ENCODE peak calls at places on chromosomes 5 and 9, in seven cellular contexts. A is ovary, X is sigmoid colon, H is esophagus squamous epithelium, D is adrenal gland, N is Peyer's patch, E is HCT116. G is an unnamed sample.

GRCh38 chr5:38445374-38446028 is 110.9 kb downstream of the LIFR start:
- DNase-seq in A (no peak), X (no peak), H (no peak), D (no peak), N (no peak), E (no peak), G (peak)

GRCh38 chr9:135889564-135890189 is 17.7 kb downstream of the CAMSAP1 start:
- DNase-seq in A (no peak), X (no peak), H (no peak), D (no peak), N (no peak), E (no peak), G (peak)

GRCh38 chr9:1073497-1073896 is 23.3 kb downstream of the DMRT2 start:
- DNase-seq in A (no peak), X (no peak), H (no peak), D (no peak), N (no peak), E (no peak), G (no peak)

GRCh38 chr5:96538831-96539250 is 105.8 kb upstream of the PCSK1 start:
- DNase-seq in A (no peak), X (no peak), H (no peak), D (no peak), N (no peak), E (no peak), G (no peak)

GRCh38 chr5:137587952-137588351 is 88.8 kb upstream of the SPOCK1 start:
- DNase-seq in A (no peak), X (no peak), H (no peak), D (no peak), N (no peak), E (no peak), G (no peak)

GRCh38 chr9:89865357-89865756 is 260.5 kb downstream of the GADD45G start:
- DNase-seq in A (no peak), X (peak), H (no peak), D (no peak), N (no peak), E (no peak), G (no peak)

GRCh38 chr5:77358566-77359205 is 133.4 kb downstream of the WDR41 start:
- DNase-seq in A (no peak), X (no peak), H (no peak), D (no peak), N (no peak), E (no peak), G (no peak)

GRCh38 chr9:74960548-74960947 is 7.8 kb upstream of the C9orf40 start:
- DNase-seq in A (no peak), X (no peak), H (no peak), D (no peak), N (no peak), E (no peak), G (peak)

GRCh38 chr9:108469654-108470053 is 386.1 kb downstream of the ACTL7B start:
- DNase-seq in A (no peak), X (no peak), H (no peak), D (no peak), N (no peak), E (no peak), G (no peak)

GRCh38 chr5:37111426-37112382 is 137.5 kb downstream of the CPLANE1 start:
- DNase-seq in A (no peak), X (no peak), H (no peak), D (no peak), N (no peak), E (no peak), G (no peak)

GRCh38 chr9:105219291-105219805 is 25.1 kb upstream of the SLC44A1 start:
- DNase-seq in A (no peak), X (no peak), H (no peak), D (no peak), N (no peak), E (no peak), G (no peak)

GRCh38 chr5:13957032-13957645 is 12.7 kb upstream of the DNAH5 start:
- DNase-seq in A (no peak), X (no peak), H (no peak), D (no peak), N (no peak), E (peak), G (no peak)

GRCh38 chr5:176831026-176831423 is 20.7 kb downstream of the UNC5A start:
- DNase-seq in A (no peak), X (no peak), H (no peak), D (no peak), N (no peak), E (no peak), G (no peak)

GRCh38 chr5:113271015-113271414 is 163.8 kb downstream of the TSSK1B start:
- DNase-seq in A (no peak), X (no peak), H (no peak), D (no peak), N (no peak), E (no peak), G (no peak)

GRCh38 chr9:109107402-109108240 is 12.1 kb downstream of the TMEM245 start:
- DNase-seq in A (peak), X (no peak), H (no peak), D (peak), N (no peak), E (peak), G (no peak)

GRCh38 chr9:101479337-101480045 is 43.9 kb upstream of the ALDOB start:
- DNase-seq in A (no peak), X (no peak), H (no peak), D (no peak), N (no peak), E (no peak), G (peak)

GRCh38 chr9:110971234-110971633 is 67.0 kb downstream of the LPAR1 start:
- DNase-seq in A (no peak), X (no peak), H (no peak), D (no peak), N (no peak), E (no peak), G (no peak)

GRCh38 chr5:89723907-89724306 is 685.6 kb downstream of the CETN3 start:
- DNase-seq in A (no peak), X (no peak), H (no peak), D (no peak), N (no peak), E (no peak), G (no peak)

GRCh38 chr5:123389794-123390193 is 33.4 kb downstream of the CEP120 start:
- DNase-seq in A (no peak), X (no peak), H (no peak), D (no peak), N (no peak), E (no peak), G (no peak)

GRCh38 chr9:71145179-71145578 is 23.8 kb upstream of the TRPM3 start:
- DNase-seq in A (no peak), X (no peak), H (no peak), D (peak), N (no peak), E (no peak), G (no peak)

GRCh38 chr5:150758534-150759333 is at the start of gene DCTN4:
- DNase-seq in A (peak), X (peak), H (peak), D (peak), N (peak), E (peak), G (peak)
- TF ChIP-seq POLR2A in A (peak), X (peak), H (peak), D (peak), N (peak), E (peak), G (peak)

GRCh38 chr9:128504485-128505413 is at the start of gene GLE1:
- DNase-seq in A (peak), X (peak), H (peak), D (peak), N (peak), E (peak), G (peak)
- TF ChIP-seq POLR2A in A (peak), X (peak), H (peak), D (peak), N (peak), E (peak), G (peak)

GRCh38 chr9:97980918-97981827 is 2.0 kb upstream of the ANP32B start:
- DNase-seq in A (no peak), X (peak), H (no peak), D (no peak), N (no peak), E (no peak), G (peak)
- TF ChIP-seq POLR2A in A (no peak), X (no peak), H (no peak), D (no peak), N (no peak), E (no peak), G (no peak)

GRCh38 chr5:106019271-106019670 is 1651.5 kb downstream of the EFNA5 start:
- DNase-seq in A (no peak), X (no peak), H (no peak), D (no peak), N (no peak), E (no peak), G (no peak)

GRCh38 chr5:106014262-106014661 is 1656.5 kb downstream of the EFNA5 start:
- DNase-seq in A (no peak), X (no peak), H (no peak), D (no peak), N (no peak), E (no peak), G (no peak)

GRCh38 chr5:106020889-106021288 is 1649.8 kb downstream of the EFNA5 start:
- DNase-seq in A (no peak), X (no peak), H (no peak), D (no peak), N (no peak), E (no peak), G (no peak)

DNA sequence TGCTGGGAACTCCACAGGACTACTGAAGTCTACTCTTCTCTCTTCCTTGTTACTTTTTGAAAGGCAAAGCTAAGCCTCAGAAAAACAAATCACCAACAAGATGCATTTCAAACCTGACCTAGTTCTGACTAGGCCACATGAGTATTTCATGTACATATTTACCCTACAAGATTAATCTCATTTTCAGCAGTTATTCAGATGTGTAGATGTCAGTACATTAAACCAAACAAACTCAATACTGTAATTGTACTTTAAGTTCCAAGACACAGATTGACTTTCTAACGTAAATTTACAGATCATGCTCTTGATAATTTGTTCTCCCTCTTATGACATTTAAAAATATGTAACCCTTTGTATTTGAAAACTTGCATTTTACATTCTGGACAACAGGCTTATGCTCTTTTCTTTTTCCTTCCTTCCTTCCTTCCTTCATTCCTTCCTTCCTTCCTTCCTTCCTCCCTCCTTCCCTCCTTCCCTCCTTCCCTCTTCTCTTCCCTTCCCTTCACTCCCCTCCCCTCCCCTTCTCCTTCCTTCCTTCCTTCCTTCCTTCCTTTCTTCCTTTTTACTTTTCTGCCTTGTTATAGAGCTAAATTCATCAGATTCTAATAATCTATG is 1653.4 kb downstream of the EFNA5 start:
- DNase-seq in A (no peak), X (no peak), H (no peak), D (no peak), N (no peak), E (no peak), G (no peak)
- TF ChIP-seq POLR2A in A (no peak), X (no peak), H (no peak), D (no peak), N (no peak), E (no peak), G (no peak)

GRCh38 chr9:120934271-120934670 is 7.7 kb upstream of the TRAF1 start:
- DNase-seq in A (no peak), X (no peak), H (no peak), D (no peak), N (peak), E (no peak), G (no peak)

GRCh38 chr9:120936764-120937122 is 10.1 kb upstream of the TRAF1 start:
- DNase-seq in A (no peak), X (no peak), H (no peak), D (no peak), N (no peak), E (no peak), G (no peak)

GRCh38 chr9:120936011-120936763 is 9.6 kb upstream of the TRAF1 start:
- DNase-seq in A (peak), X (peak), H (peak), D (peak), N (peak), E (peak), G (peak)

GRCh38 chr9:120937127-120937526 is 10.5 kb upstream of the TRAF1 start:
- DNase-seq in A (peak), X (peak), H (no peak), D (no peak), N (no peak), E (no peak), G (no peak)

GRCh38 chr9:120935383-120935857 is 8.8 kb upstream of the TRAF1 start:
- DNase-seq in A (peak), X (peak), H (peak), D (peak), N (peak), E (no peak), G (peak)
- TF ChIP-seq POLR2A in A (no peak), X (peak), H (no peak), D (peak), N (no peak), E (no peak), G (no peak)

GRCh38 chr5:174510771-174511453 is 213.5 kb upstream of the MSX2 start:
- DNase-seq in A (no peak), X (no peak), H (no peak), D (no peak), N (no peak), E (no peak), G (no peak)
- TF ChIP-seq POLR2A in A (no peak), X (no peak), H (no peak), D (no peak), N (no peak), E (no peak), G (no peak)

DNA sequence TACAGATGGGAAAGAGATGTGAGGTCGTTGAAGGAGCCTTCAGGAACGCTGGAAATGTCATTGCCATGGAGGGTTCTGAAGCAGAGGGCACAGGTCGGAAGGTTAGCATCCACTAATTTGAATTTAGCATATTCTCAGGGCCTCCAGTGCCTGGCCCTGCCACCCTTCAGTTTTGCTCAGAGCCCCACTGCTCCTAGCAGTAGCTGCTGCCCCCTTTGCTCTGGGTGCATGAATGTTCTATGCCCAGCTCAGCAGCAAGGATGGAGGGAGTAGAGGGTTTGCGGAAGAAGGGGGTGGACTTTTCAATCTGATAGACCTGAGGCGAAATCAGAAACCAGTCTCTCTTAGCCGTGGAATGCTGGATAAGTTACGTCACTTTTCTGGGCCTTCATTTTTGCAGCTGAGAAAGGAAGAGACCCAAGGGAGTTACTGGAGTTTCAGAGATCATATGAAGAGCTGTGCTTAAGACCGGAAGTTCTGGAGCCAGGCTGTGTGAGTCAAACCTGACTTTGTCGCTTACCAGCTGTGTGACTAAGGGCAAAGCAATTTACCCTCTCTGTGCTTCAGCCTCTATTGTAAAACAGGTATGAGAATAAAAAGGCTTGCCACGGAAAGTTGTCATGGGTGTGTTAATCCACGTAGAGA is 133.2 kb upstream of the PANK3 start:
- DNase-seq in A (no peak), X (no peak), H (no peak), D (no peak), N (no peak), E (peak), G (peak)
- TF ChIP-seq POLR2A in A (no peak), X (no peak), H (no peak), D (no peak), N (no peak), E (no peak), G (no peak)